ENCODE peak calls at places on chromosomes 4 and X, in five cellular contexts. F, P, E, R and V are unnamed samples.
A peak's percentile ranks its signal among the peaks of the same experiment; 100 is the strongest.

GRCh38 chr4:137609693-137610450 is 77.6 kb upstream of the PCDH18 start:
- DNase-seq in F (no peak), E (no peak), P (peak; percentile 88), R (no peak), V (no peak)

GRCh38 chr4:25938251-25939186 is 24.5 kb downstream of the SMIM20 start:
- DNase-seq in E (no peak), R (no peak), F (no peak), P (peak; percentile 70), V (no peak)

GRCh38 chr4:111943796-111944203 is 201.5 kb upstream of the FAM241A start:
- DNase-seq in R (peak; percentile 61), E (no peak), F (peak; percentile 46), P (peak; percentile 49), V (no peak)

GRCh38 chrX:63503541-63503940 is 152.4 kb upstream of the SPIN4 start:
- DNase-seq in P (peak; percentile 6), R (no peak), E (no peak), F (no peak), V (no peak)

GRCh38 chrX:49075347-49075746 is 1.5 kb upstream of the PRAF2 start:
- DNase-seq in E (no peak), P (no peak), R (no peak), F (no peak), V (no peak)

GRCh38 chr4:5517372-5517771 is 191.0 kb downstream of the EVC2 start:
- DNase-seq in R (no peak), F (no peak), P (peak; percentile 47), E (no peak), V (no peak)

GRCh38 chr4:76457885-76458284 is 22.9 kb downstream of the SHROOM3 start:
- DNase-seq in R (no peak), F (no peak), P (peak; percentile 18), E (no peak), V (no peak)

GRCh38 chr4:11805837-11806236 is 377.1 kb upstream of the HS3ST1 start:
- DNase-seq in R (no peak), P (peak; percentile 31), F (no peak), E (no peak), V (no peak)

GRCh38 chrX:2483398-2483797 is 17.4 kb downstream of the DHRSX start:
- DNase-seq in E (no peak), F (peak; percentile 10), P (no peak), R (peak; percentile 10), V (no peak)

GRCh38 chrX:154349359-154349935 is 25.0 kb downstream of the FLNA start:
- DNase-seq in E (no peak), R (peak; percentile 55), P (no peak), F (peak; percentile 37), V (no peak)

GRCh38 chrX:44343412-44343942 is at the start of gene EFHC2:
- DNase-seq in R (peak; percentile 71), F (peak; percentile 54), E (peak; percentile 62), P (peak; percentile 33), V (peak; percentile 83)

GRCh38 chrX:52594658-52595057 is 60.0 kb downstream of the SSX7 start:
- DNase-seq in P (no peak), R (no peak), E (no peak), F (no peak), V (no peak)

GRCh38 chrX:138026211-138026610 is 460.3 kb downstream of the ZIC3 start:
- DNase-seq in E (no peak), F (no peak), P (no peak), R (no peak), V (no peak)

GRCh38 chr4:8910100-8910821 is 38.6 kb upstream of the HMX1 start:
- DNase-seq in R (peak; percentile 54), P (no peak), F (peak; percentile 41), E (no peak), V (peak; percentile 27)

GRCh38 chr4:100838286-100838685 is 320.5 kb upstream of the EMCN start:
- DNase-seq in F (no peak), R (no peak), P (no peak), E (no peak), V (no peak)

GRCh38 chr4:136009258-136009832 is 1522.9 kb downstream of the PCDH18 start:
- DNase-seq in F (no peak), R (no peak), E (no peak), P (no peak), V (no peak)

GRCh38 chr4:158538176-158538575 is 16.5 kb downstream of the RXFP1 start:
- DNase-seq in F (no peak), E (no peak), R (no peak), P (peak; percentile 2), V (no peak)

GRCh38 chrX:106726485-106727437 is at the start of gene RNF128:
- DNase-seq in R (peak; percentile 83), F (peak; percentile 68), P (peak; percentile 22), E (peak; percentile 6), V (peak; percentile 74)

GRCh38 chrX:100381613-100382012 is 28.5 kb downstream of the PCDH19 start:
- DNase-seq in R (no peak), E (no peak), F (no peak), P (no peak), V (no peak)

GRCh38 chrX:14694631-14695030 is 165.3 kb downstream of the GLRA2 start:
- DNase-seq in F (no peak), P (no peak), E (no peak), R (no peak), V (no peak)

GRCh38 chrX:154351183-154352011 is 23.0 kb downstream of the FLNA start:
- DNase-seq in R (peak; percentile 67), F (peak; percentile 54), E (peak; percentile 67), P (no peak), V (no peak)

GRCh38 chrX:139559383-139560042 is 29.0 kb downstream of the F9 start:
- DNase-seq in P (peak; percentile 7), R (no peak), F (no peak), E (no peak), V (no peak)

DNA sequence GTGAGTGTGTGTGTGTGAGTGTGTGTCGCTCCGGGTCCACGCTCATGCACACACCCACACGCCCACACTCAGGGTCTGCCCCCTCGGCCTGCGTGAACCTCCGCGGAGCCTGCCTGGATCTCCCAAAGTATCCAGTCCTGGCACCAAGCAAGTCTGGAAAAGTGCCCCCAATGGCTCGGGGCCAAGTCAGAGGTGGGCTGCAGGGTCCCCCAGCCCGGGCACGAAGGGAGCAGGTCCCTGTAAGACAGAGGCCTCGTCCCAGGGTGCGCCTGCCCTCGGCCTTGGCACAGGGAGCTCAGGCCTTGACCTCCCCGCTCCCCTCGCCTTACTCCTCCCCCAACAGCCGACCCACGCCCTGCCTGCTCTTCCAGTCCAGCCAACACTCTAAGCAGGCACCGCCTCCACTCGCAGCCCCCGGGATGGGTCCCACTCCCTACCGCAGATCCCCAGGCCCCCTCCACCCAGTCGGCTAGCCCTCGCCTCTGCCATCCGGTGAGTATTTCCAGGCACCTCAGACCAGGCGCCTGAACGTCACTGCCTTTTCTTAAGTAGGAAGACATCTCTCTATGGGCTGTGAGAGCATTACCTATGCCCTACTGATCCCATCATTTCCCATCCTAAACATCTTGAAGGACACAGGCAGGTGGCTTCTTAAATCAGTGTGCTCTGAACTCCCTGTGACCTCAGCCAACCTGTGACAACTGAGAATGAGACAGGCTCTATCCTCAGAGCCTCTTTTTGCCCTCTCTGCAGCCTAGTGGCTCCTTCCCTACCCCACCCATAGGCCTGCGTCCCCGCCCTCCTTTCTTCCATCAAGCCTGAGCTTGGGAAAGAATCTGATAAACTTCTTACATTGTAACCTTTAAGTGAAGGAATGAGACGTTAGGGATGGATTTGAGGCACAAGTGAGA is 704 bp downstream of the FAM114A1 start:
- DNase-seq in E (no peak), R (peak; percentile 75), P (peak; percentile 55), F (peak; percentile 58), V (peak; percentile 83)
- H3K4me1 ChIP-seq in E (no peaks in the 10 kb centered on the region), R (peaks cover 16% of the 10 kb centered on the region), P (peaks cover 10% of the 10 kb centered on the region), F (peaks cover 35% of the 10 kb centered on the region), V (peaks cover 11% of the 10 kb centered on the region)

DNA sequence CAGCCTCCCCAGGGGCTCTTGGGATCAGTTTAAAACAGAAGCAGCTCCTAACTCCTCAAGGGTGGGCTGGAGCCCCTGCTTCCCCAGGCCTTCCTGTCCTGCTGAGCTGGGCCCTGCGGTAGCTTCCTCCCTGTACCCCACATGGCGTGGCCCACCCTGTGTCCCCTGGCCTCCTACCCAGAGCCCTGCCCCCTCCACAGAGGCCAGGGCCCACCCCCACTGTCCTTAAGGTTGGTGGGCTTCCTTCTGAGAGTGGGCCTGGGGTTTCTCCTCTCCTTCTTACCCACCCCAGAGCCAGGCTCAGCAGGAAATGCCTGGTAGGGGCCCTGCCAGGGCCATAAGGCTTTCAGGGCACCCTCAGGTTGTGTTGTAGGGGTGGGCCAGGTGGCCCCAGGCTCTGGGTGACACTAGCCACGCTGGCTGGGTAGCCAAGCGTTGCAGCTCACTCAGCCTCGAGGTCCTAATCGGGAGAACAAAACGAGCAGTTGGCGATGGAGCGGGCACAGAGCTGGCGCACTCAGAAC is 11.6 kb downstream of the SH3BP2 start:
- DNase-seq in E (no peak), F (peak; percentile 39), R (peak; percentile 63), P (no peak), V (peak; percentile 46)
- H3K4me1 ChIP-seq in E (peaks cover 23% of the 10 kb centered on the region), F (peaks cover 92% of the 10 kb centered on the region), R (peaks cover 85% of the 10 kb centered on the region), P (peaks cover 62% of the 10 kb centered on the region), V (no peaks in the 10 kb centered on the region)

DNA sequence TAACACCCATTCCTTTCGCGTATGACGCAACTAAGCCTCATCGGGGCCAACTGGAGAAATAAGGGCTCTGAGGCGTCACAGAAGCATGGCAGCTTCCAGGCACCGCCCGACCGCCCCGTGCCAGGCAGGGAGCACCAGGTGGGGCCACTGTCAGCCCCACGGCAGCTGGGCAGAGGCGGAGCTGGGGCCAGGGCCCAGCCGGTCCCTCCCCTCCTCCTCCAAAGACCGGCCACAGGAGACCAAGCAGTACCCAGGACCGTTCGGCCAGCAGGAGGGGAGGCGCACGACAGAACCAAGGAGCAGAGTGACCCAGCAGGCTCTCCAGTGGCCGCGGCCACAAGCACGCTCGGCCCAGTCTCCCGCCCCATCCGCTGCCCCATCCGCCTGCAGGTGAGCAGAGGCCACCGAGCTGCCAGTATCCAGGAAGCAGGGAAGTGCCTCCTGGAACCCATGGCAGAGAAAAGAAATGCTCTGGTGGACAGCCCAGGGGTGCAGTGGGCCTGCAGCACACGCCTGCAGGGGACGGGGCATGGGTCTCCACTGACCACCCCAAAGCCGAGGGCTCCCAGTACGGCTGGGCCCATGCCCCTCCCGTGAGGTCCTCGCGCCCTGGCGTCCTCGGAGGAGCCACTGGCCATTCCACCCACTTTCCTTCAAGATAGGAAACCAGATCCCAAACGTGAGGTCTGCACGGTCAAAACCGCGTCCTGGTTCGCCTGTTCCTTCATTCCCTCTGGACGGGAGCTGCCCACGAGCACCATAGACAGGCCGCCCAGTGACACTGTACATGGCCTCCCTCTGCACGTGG is 9.6 kb downstream of the CTBP1 start:
- DNase-seq in R (peak; percentile 56), P (no peak), E (no peak), F (no peak), V (no peak)
- H3K4me1 ChIP-seq in R (peaks cover 21% of the 10 kb centered on the region), P (peaks cover 31% of the 10 kb centered on the region), E (peaks cover 23% of the 10 kb centered on the region), F (peaks cover 36% of the 10 kb centered on the region), V (no peaks in the 10 kb centered on the region)

DNA sequence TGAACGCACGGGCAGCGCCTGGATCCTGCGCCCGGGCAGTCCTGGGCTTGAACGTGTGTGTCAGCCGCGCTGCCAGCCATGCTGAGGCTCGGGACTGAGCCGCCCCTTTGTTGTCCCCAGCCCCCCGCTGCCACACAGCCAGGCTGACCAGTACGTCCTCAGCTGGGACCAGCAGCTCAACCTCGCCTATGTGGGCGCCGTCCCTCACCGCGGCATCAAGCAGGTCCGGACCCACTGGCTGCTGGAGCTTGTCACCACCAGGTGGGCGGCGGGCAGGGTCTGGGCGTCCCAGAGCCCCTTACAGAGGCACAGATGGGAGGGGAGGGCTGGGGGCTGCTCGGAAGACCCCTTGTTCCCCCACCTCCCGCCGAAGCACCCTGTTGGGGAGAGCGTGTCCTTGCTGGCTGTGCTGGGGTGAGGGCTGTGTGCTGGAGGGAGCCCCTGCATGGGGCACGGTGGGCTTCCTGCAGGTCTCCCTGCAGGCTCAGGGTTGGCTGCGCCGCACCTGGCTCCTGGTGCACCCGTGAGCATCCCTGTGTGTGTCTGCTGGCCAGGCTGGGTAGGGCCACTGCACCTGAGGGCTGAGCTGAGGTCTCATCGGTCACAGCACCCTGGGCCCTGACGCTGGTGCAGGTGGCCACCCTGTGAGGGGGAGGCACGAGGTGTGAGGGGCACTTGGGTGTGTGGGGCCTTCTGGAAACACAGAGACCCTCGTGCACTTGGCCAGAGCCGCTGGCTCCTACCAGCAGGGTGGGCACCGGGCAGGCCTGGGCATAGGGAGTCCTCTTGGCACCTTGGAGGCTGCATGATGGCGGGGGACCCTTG is 1.1 kb downstream of the IDUA start:
- DNase-seq in F (no peak), P (no peak), R (no peak), E (no peak), V (no peak)
- H3K4me1 ChIP-seq in F (peaks cover 43% of the 10 kb centered on the region), P (peaks cover 30% of the 10 kb centered on the region), R (peaks cover 32% of the 10 kb centered on the region), E (peaks cover 34% of the 10 kb centered on the region), V (no peaks in the 10 kb centered on the region)